ENCODE peak calls at places on chromosomes 11 and 22, in four cellular contexts. D, M, J and V are unnamed samples.

GRCh38 chr22:30609260-30610185 is 2.5 kb downstream of the TCN2 start:
- DNase-seq in D (peak; percentile 12), M (no peak), J (no peak), V (peak; percentile 63)

GRCh38 chr11:17443000-17443399 is 33.6 kb downstream of the ABCC8 start:
- DNase-seq in D (no peak), M (no peak), J (no peak), V (no peak)

GRCh38 chr22:42189761-42190160 is 59.2 kb upstream of the CYP2D6 start:
- DNase-seq in D (no peak), M (no peak), J (no peak), V (no peak)

GRCh38 chr11:116422976-116423375 is 349.8 kb downstream of the BUD13 start:
- DNase-seq in D (no peak), M (no peak), J (no peak), V (no peak)

GRCh38 chr11:16252373-16252772 is 104.0 kb downstream of the SOX6 start:
- DNase-seq in D (peak; percentile 46), M (no peak), J (peak; percentile 1), V (no peak)

GRCh38 chr11:70159612-70160570 is 43.2 kb upstream of the FADD start:
- DNase-seq in D (no peak), M (no peak), J (no peak), V (peak; percentile 87)

GRCh38 chr11:103581680-103582265 is 454.7 kb upstream of the DDI1 start:
- DNase-seq in D (no peak), M (no peak), J (no peak), V (no peak)

GRCh38 chr11:324131-324530 is 3.5 kb upstream of the IFITM3 start:
- DNase-seq in D (no peak), M (no peak), J (peak; percentile 29), V (no peak)

GRCh38 chr11:12244156-12244555 is 133.2 kb upstream of the PARVA start:
- DNase-seq in D (no peak), M (no peak), J (no peak), V (no peak)

GRCh38 chr11:88555018-88555828 is 217.7 kb upstream of the CTSC start:
- DNase-seq in D (peak; percentile 46), M (no peak), J (no peak), V (peak; percentile 95)

GRCh38 chr11:131223198-131223975 is 147.0 kb upstream of the NTM start:
- DNase-seq in D (no peak), M (no peak), J (no peak), V (no peak)

GRCh38 chr11:63536669-63537292 is at the start of gene PLAAT4:
- DNase-seq in D (peak; percentile 18), M (peak; percentile 59), J (peak; percentile 63), V (no peak)

GRCh38 chr11:73597340-73597955 is 464 bp downstream of the FAM168A start:
- DNase-seq in D (no peak), M (no peak), J (peak; percentile 2), V (no peak)

GRCh38 chr22:41555325-41555724 is 5.5 kb upstream of the CSDC2 start:
- DNase-seq in D (no peak), M (no peak), J (no peak), V (no peak)

GRCh38 chr11:10314199-10315072 is 9.6 kb downstream of the ADM start:
- DNase-seq in D (peak; percentile 62), M (peak; percentile 29), J (peak; percentile 26), V (peak; percentile 46)

GRCh38 chr22:46626356-46626755 is 6.2 kb downstream of the GRAMD4 start:
- DNase-seq in D (no peak), M (no peak), J (no peak), V (no peak)
- H3K4me1 ChIP-seq in D (no peaks in the 10 kb centered on the region), M (no peaks in the 10 kb centered on the region), J (peaks cover 16% of the 10 kb centered on the region), V (peaks cover 15% of the 10 kb centered on the region)

GRCh38 chr22:37549704-37550059 is 10.6 kb upstream of the CDC42EP1 start:
- DNase-seq in D (no peak), M (no peak), J (peak; percentile 89), V (no peak)
- TF ChIP-seq CTCF in D (no peak), M (no peak), J (no peak), V (no peak)

GRCh38 chr11:120340529-120340928 is 4.3 kb downstream of the ARHGEF12 start:
- DNase-seq in D (no peak), M (no peak), J (no peak), V (peak; percentile 71)
- H3K4me1 ChIP-seq in D (peaks cover 34% of the 10 kb centered on the region), M (peaks cover 56% of the 10 kb centered on the region), J (peaks cover 49% of the 10 kb centered on the region), V (peaks cover 51% of the 10 kb centered on the region)

GRCh38 chr11:57251037-57251436 is 14.0 kb upstream of the APLNR start:
- DNase-seq in D (no peak), M (no peak), J (no peak), V (no peak)

GRCh38 chr11:57249384-57250319 is 12.6 kb upstream of the APLNR start:
- DNase-seq in D (peak; percentile 72), M (no peak), J (peak; percentile 66), V (peak; percentile 46)

GRCh38 chr11:57251491-57252104 is 14.5 kb upstream of the APLNR start:
- DNase-seq in D (peak; percentile 41), M (no peak), J (peak; percentile 74), V (no peak)

GRCh38 chr11:57244911-57245310 is 7.9 kb upstream of the APLNR start:
- DNase-seq in D (no peak), M (no peak), J (no peak), V (no peak)

GRCh38 chr11:57248780-57249383 is 11.8 kb upstream of the APLNR start:
- DNase-seq in D (peak; percentile 71), M (no peak), J (peak; percentile 67), V (peak; percentile 56)
- TF ChIP-seq CTCF in D (peak; percentile 58), M (peak; percentile 35), J (no peak), V (peak; percentile 77)

GRCh38 chr22:49820984-49821383 is 6.7 kb downstream of the BRD1 start:
- DNase-seq in D (no peak), M (no peak), J (no peak), V (no peak)
- H3K4me1 ChIP-seq in D (peaks cover 10% of the 10 kb centered on the region), M (peaks cover 56% of the 10 kb centered on the region), J (peaks cover 27% of the 10 kb centered on the region), V (peaks cover 8% of the 10 kb centered on the region)

GRCh38 chr11:19679952-19680823 is 32.4 kb upstream of the NAV2 start:
- DNase-seq in D (peak; percentile 7), M (peak; percentile 19), J (peak; percentile 92), V (peak; percentile 84)
- TF ChIP-seq CTCF in D (no peak), M (no peak), J (no peak), V (no peak)

DNA sequence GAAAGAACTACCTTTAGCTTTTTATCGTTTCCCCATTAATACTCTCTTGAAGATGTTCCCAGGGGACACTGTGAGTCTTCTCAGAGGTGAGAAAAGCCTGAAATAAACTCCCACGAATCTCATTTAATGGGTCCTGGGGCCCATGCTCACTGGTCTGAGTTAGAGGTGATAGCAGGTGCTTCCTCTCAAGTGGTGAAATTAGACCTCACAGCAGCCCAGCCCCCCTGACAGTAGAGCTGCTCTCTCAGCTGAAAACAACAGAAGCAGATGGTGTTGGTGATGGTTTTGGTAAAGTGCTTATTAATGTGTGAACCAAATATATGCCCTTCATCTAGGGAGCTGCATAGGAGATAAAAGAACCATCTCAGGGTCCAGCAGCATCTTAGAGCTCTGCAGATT is 76.8 kb upstream of the VPREB1 start:
- DNase-seq in D (no peak), M (peak; percentile 88), J (no peak), V (no peak)
- H3K4me1 ChIP-seq in D (no peaks in the 10 kb centered on the region), M (no peaks in the 10 kb centered on the region), J (no peaks in the 10 kb centered on the region), V (no peaks in the 10 kb centered on the region)

GRCh38 chr11:14642453-14642852 is 1.2 kb upstream of the PDE3B start:
- DNase-seq in D (no peak), M (no peak), J (no peak), V (no peak)

GRCh38 chr11:14644396-14645246 is 1.0 kb downstream of the PDE3B start:
- DNase-seq in D (peak; percentile 15), M (peak; percentile 32), J (no peak), V (peak; percentile 11)

GRCh38 chr11:14642873-14643696 is 519 bp upstream of the PDE3B start:
- DNase-seq in D (no peak), M (no peak), J (no peak), V (no peak)

GRCh38 chr11:14645247-14645912 is 1.8 kb downstream of the PDE3B start:
- DNase-seq in D (peak; percentile 18), M (no peak), J (no peak), V (peak; percentile 13)

DNA sequence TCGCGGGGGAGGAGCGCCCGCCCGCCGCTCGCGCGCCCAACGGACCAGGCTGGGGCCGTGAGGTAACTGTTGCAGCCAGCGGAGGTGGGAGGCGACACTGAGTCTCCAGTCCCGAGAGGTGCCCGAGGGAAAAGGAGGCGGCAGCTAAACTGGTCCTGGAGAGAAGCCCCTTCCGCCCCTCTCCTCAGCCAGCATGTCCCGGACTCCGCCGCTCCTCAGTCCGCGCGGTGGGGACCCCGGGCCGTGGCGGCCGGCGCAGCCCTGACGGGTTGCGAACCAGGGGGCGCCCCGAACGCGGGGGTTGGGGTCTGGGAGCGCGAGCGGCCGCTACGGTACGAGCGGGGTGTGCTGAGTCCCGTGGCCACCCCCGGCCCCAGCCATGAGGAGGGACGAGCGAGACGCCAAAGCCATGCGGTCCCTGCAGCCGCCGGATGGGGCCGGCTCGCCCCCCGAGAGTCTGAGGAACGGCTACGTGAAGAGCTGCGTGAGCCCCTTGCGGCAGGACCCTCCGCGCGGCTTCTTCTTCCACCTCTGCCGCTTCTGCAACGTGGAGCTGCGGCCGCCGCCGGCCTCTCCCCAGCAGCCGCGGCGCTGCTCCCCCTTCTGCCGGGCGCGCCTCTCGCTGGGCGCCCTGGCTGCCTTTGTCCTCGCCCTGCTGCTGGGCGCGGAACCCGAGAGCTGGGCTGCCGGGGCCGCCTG is at the start of gene PDE3B:
- DNase-seq in D (peak; percentile 66), M (peak; percentile 75), J (peak; percentile 52), V (no peak)
- TF ChIP-seq CTCF in D (no peak), M (no peak), J (no peak), V (peak; percentile 16)

GRCh38 chr11:33383075-33383919 is 126.1 kb downstream of the HIPK3 start:
- DNase-seq in D (no peak), M (no peak), J (no peak), V (no peak)

GRCh38 chr11:33387996-33388395 is 130.8 kb downstream of the HIPK3 start:
- DNase-seq in D (no peak), M (peak; percentile 28), J (no peak), V (no peak)

GRCh38 chr11:33383920-33384209 is 126.7 kb downstream of the HIPK3 start:
- DNase-seq in D (no peak), M (no peak), J (no peak), V (no peak)

GRCh38 chr11:33387586-33387985 is 130.4 kb downstream of the HIPK3 start:
- DNase-seq in D (no peak), M (no peak), J (no peak), V (no peak)

GRCh38 chr11:33384251-33384650 is 127.1 kb downstream of the HIPK3 start:
- DNase-seq in D (no peak), M (no peak), J (no peak), V (no peak)
- H3K4me1 ChIP-seq in D (no peaks in the 10 kb centered on the region), M (no peaks in the 10 kb centered on the region), J (no peaks in the 10 kb centered on the region), V (no peaks in the 10 kb centered on the region)